ENCODE peak calls at places on chromosomes 2 and 18, in nine cellular contexts. S is ascending aorta; I is germinal center; X is cardiac fibroblast; U is sigmoid colon; J is DMS153; P is right cardiac atrium; Z is A549; W is activated CD4-positive, alpha-beta T cell treated with anti-CD3 and anti-CD28 coated beads, Interleukin-2, amount 50 U/mL, for 48 hours. O is an unnamed sample.

GRCh38 chr2:120447122-120447785 is 101.3 kb downstream of the INHBB start:
- DNase-seq in U (peak), X (no peak), S (no peak), I (no peak), P (no peak), Z (no peak), W (no peak), J (no peak), O (no peak)

GRCh38 chr18:72174972-72175649 is 369.0 kb downstream of the CBLN2 start:
- DNase-seq in I (no peak), P (no peak), W (no peak), Z (no peak), U (no peak), S (no peak), J (no peak), X (no peak), O (no peak)

GRCh38 chr18:10057808-10058791 is 144.3 kb downstream of the VAPA start:
- DNase-seq in U (no peak), S (no peak), Z (no peak), W (no peak), P (no peak), X (peak), J (no peak), I (no peak), O (no peak)

GRCh38 chr2:241728000-241728399 is 6.4 kb upstream of the D2HGDH start:
- DNase-seq in W (no peak), P (no peak), Z (no peak), U (no peak), I (no peak), J (no peak), X (no peak), S (no peak), O (no peak)

GRCh38 chr2:223759569-223760430 is 77.6 kb downstream of the AP1S3 start:
- DNase-seq in S (no peak), X (peak), W (no peak), I (no peak), J (no peak), P (no peak), Z (peak), U (no peak), O (no peak)

GRCh38 chr2:200042944-200043343 is 87.6 kb downstream of the MAIP1 start:
- DNase-seq in I (no peak), U (no peak), X (peak), W (no peak), P (no peak), J (no peak), Z (no peak), S (no peak), O (no peak)

GRCh38 chr2:8642332-8643078 is 39.4 kb upstream of the ID2 start:
- DNase-seq in I (no peak), Z (no peak), P (no peak), W (no peak), U (peak), X (no peak), J (no peak), S (no peak), O (no peak)

GRCh38 chr2:74440005-74440377 is 1.7 kb downstream of the RTKN start:
- DNase-seq in Z (no peak), X (peak), W (no peak), J (no peak), P (peak), S (no peak), I (no peak), U (peak), O (no peak)

GRCh38 chr2:3643371-3644245 is 14.4 kb upstream of the ALLC start:
- DNase-seq in W (no peak), Z (no peak), X (no peak), S (no peak), I (no peak), U (peak), P (peak), J (no peak), O (no peak)

GRCh38 chr2:239883326-239884050 is 141.7 kb downstream of the NDUFA10 start:
- DNase-seq in J (no peak), P (no peak), S (no peak), W (no peak), I (no peak), U (no peak), Z (no peak), X (no peak), O (no peak)

GRCh38 chr18:27223570-27224340 is 38.6 kb upstream of the CHST9 start:
- DNase-seq in P (no peak), Z (no peak), I (no peak), J (peak), U (no peak), S (no peak), X (no peak), W (no peak), O (peak)